ENCODE peak calls at places on chromosomes 5 and 9, in six cellular contexts. I is NCI-H1694 treated with DMSO at 0.1 percent for 48 hours; M is substantia nigra; O is heart right ventricle; N is activated CD4-positive, CD25-positive, alpha-beta regulatory T cell; H is HTR-8/SVneo. U is an unnamed sample.

GRCh38 chr5:16557477-16557876 is 59.3 kb downstream of the RETREG1 start:
- DNase-seq in I (no peak), M (no peak), O (no peak), N (no peak), H (no peak), U (no peak)

GRCh38 chr5:141172381-141173204 is at the start of gene PCDHB7:
- DNase-seq in I (no peak), M (no peak), O (peak), N (no peak), H (no peak), U (no peak)

GRCh38 chr9:69809304-69809863 is 11.2 kb upstream of the CFAP95 start:
- DNase-seq in I (no peak), M (no peak), O (no peak), N (no peak), H (no peak), U (no peak)

GRCh38 chr5:157983906-157984551 is 125.1 kb upstream of the CLINT1 start:
- DNase-seq in I (no peak), M (no peak), O (no peak), N (no peak), H (no peak), U (no peak)

GRCh38 chr5:180720501-180720900 is 19.4 kb downstream of the OR2Y1 start:
- DNase-seq in I (no peak), M (no peak), O (no peak), N (no peak), H (no peak), U (no peak)

GRCh38 chr5:153974131-153974812 is 64.4 kb downstream of the FAM114A2 start:
- DNase-seq in I (peak), M (no peak), O (peak), N (no peak), H (peak), U (peak)

GRCh38 chr9:33489070-33489469 is 15.3 kb upstream of the NOL6 start:
- DNase-seq in I (no peak), M (no peak), O (no peak), N (no peak), H (no peak), U (no peak)

GRCh38 chr9:125747053-125747764 is at the start of gene PBX3:
- DNase-seq in I (no peak), M (peak), O (peak), N (peak), H (no peak), U (peak)

GRCh38 chr5:98309785-98310566 is 463.5 kb upstream of the RGMB start:
- DNase-seq in I (no peak), M (peak), O (peak), N (no peak), H (peak), U (no peak)

GRCh38 chr5:127428748-127429147 is 88.7 kb upstream of the PRRC1 start:
- DNase-seq in I (no peak), M (no peak), O (no peak), N (no peak), H (no peak), U (no peak)

GRCh38 chr9:134656334-134657034 is 14.9 kb downstream of the COL5A1 start:
- DNase-seq in I (peak), M (no peak), O (no peak), N (no peak), H (no peak), U (no peak)

GRCh38 chr9:124960409-124960752 is 19.5 kb upstream of the GOLGA1 start:
- DNase-seq in I (no peak), M (no peak), O (no peak), N (no peak), H (no peak), U (no peak)

GRCh38 chr9:99782962-99783718 is 38.5 kb upstream of the NR4A3 start:
- DNase-seq in I (no peak), M (no peak), O (no peak), N (no peak), H (no peak), U (no peak)

GRCh38 chr9:127388037-127388855 is 8.7 kb upstream of the SLC2A8 start:
- DNase-seq in I (no peak), M (no peak), O (no peak), N (peak), H (peak), U (no peak)

GRCh38 chr5:150155258-150156032 is at the start of gene PDGFRB:
- DNase-seq in I (no peak), M (peak), O (peak), N (no peak), H (peak), U (peak)

GRCh38 chr9:33637881-33638280 is 113.8 kb downstream of the ANKRD18B start:
- DNase-seq in I (no peak), M (no peak), O (no peak), N (no peak), H (no peak), U (no peak)

GRCh38 chr5:143142596-143143435 is 260.7 kb downstream of the NR3C1 start:
- DNase-seq in I (peak), M (peak), O (peak), N (no peak), H (peak), U (no peak)

GRCh38 chr5:133130387-133131118 is 78.7 kb downstream of the HSPA4 start:
- DNase-seq in I (no peak), M (no peak), O (no peak), N (no peak), H (no peak), U (no peak)

GRCh38 chr5:151005187-151005974 is 15.0 kb upstream of the GPX3 start:
- DNase-seq in I (no peak), M (no peak), O (no peak), N (no peak), H (no peak), U (no peak)

GRCh38 chr5:76388236-76388635 is 14.8 kb upstream of the IQGAP2 start:
- DNase-seq in I (no peak), M (no peak), O (no peak), N (no peak), H (no peak), U (no peak)

GRCh38 chr5:52796507-52797103 is 8.9 kb downstream of the ITGA1 start:
- DNase-seq in I (no peak), M (no peak), O (no peak), N (no peak), H (no peak), U (no peak)

GRCh38 chr9:227882-228281 is 13.2 kb downstream of the DOCK8 start:
- DNase-seq in I (no peak), M (no peak), O (no peak), N (no peak), H (no peak), U (no peak)

GRCh38 chr5:38340961-38341500 is 82.7 kb downstream of the EGFLAM start:
- DNase-seq in I (no peak), M (no peak), O (no peak), N (no peak), H (no peak), U (no peak)

GRCh38 chr5:33588654-33589372 is 148.0 kb downstream of the TARS1 start:
- DNase-seq in I (peak), M (no peak), O (no peak), N (no peak), H (no peak), U (peak)

GRCh38 chr5:72624641-72625236 is 117.5 kb upstream of the ZNF366 start:
- DNase-seq in I (no peak), M (peak), O (peak), N (no peak), H (peak), U (no peak)

GRCh38 chr9:131027048-131027871 is 18.3 kb downstream of the LAMC3 start:
- DNase-seq in I (no peak), M (no peak), O (no peak), N (no peak), H (no peak), U (no peak)

GRCh38 chr9:115997923-115998322 is 155.7 kb upstream of the PAPPA start:
- DNase-seq in I (no peak), M (no peak), O (no peak), N (no peak), H (no peak), U (no peak)

GRCh38 chr9:81717061-81717746 is 27.9 kb upstream of the TLE1 start:
- DNase-seq in I (no peak), M (no peak), O (no peak), N (no peak), H (no peak), U (no peak)

GRCh38 chr9:130672466-130672865 is 8.1 kb downstream of the PRDM12 start:
- DNase-seq in I (no peak), M (no peak), O (no peak), N (no peak), H (no peak), U (no peak)

GRCh38 chr5:171999877-172000276 is 6.6 kb downstream of the FBXW11 start:
- DNase-seq in I (no peak), M (no peak), O (no peak), N (no peak), H (no peak), U (no peak)

GRCh38 chr9:74528207-74528606 is 31.1 kb downstream of the RORB start:
- DNase-seq in I (no peak), M (no peak), O (no peak), N (no peak), H (no peak), U (no peak)

GRCh38 chr9:3999706-4000105 is 300.2 kb downstream of the GLIS3 start:
- DNase-seq in I (no peak), M (no peak), O (no peak), N (no peak), H (no peak), U (no peak)

GRCh38 chr5:5340206-5340729 is 82.2 kb upstream of the ICE1 start:
- DNase-seq in I (no peak), M (no peak), O (peak), N (no peak), H (peak), U (peak)

GRCh38 chr9:89588271-89588879 is 16.4 kb upstream of the GADD45G start:
- DNase-seq in I (no peak), M (no peak), O (no peak), N (no peak), H (no peak), U (no peak)

GRCh38 chr9:23587433-23587832 is 238.6 kb downstream of the ELAVL2 start:
- DNase-seq in I (no peak), M (peak), O (peak), N (no peak), H (no peak), U (no peak)

GRCh38 chr5:73797142-73797530 is 171.1 kb downstream of the ARHGEF28 start:
- DNase-seq in I (no peak), M (no peak), O (no peak), N (no peak), H (no peak), U (no peak)

GRCh38 chr9:137319976-137320551 is 18.0 kb upstream of the NRARP start:
- DNase-seq in I (no peak), M (no peak), O (no peak), N (no peak), H (no peak), U (peak)